ENCODE peak calls at places on chromosomes 4 and X, in nine cellular contexts. G, F, H, V, E, R, B, Z and Y are unnamed samples.

GRCh38 chr4:70623301-70623700 is 5.2 kb upstream of the ENAM start:
- DNase-seq in G (no peak), F (no peak), H (no peak), V (no peak), E (peak; percentile 23), R (no peak), B (no peak), Z (no peak), Y (no peak)

GRCh38 chrX:13658602-13659001 is 5.7 kb downstream of the TCEANC start:
- DNase-seq in G (no peak), F (no peak), H (no peak), V (peak; percentile 59), E (peak; percentile 59), R (peak; percentile 77), B (no peak), Z (peak; percentile 67), Y (no peak)

GRCh38 chr4:98601719-98602118 is 56.7 kb downstream of the TSPAN5 start:
- DNase-seq in G (no peak), F (no peak), H (no peak), V (peak; percentile 88), E (no peak), R (peak; percentile 67), B (no peak), Z (peak; percentile 53), Y (no peak)

GRCh38 chrX:19670854-19671620 is 155.7 kb upstream of the MAP3K15 start:
- DNase-seq in G (peak; percentile 44), F (peak; percentile 60), H (peak; percentile 22), V (peak; percentile 64), E (no peak), R (peak; percentile 80), B (peak; percentile 69), Z (peak; percentile 85), Y (no peak)

GRCh38 chr4:155819066-155819465 is 47.0 kb downstream of the ASIC5 start:
- DNase-seq in G (no peak), F (no peak), H (no peak), V (peak; percentile 64), E (no peak), R (peak; percentile 36), B (no peak), Z (no peak), Y (no peak)

GRCh38 chrX:38236901-38237615 is 16.4 kb upstream of the SRPX start:
- DNase-seq in G (no peak), F (no peak), H (no peak), V (no peak), E (no peak), R (no peak), B (no peak), Z (peak; percentile 16), Y (no peak)

GRCh38 chrX:129649268-129650182 is 5.2 kb downstream of the APLN start:
- DNase-seq in G (no peak), F (no peak), H (no peak), V (no peak), E (no peak), R (peak; percentile 28), B (no peak), Z (peak; percentile 80), Y (no peak)

GRCh38 chrX:46978341-46979291 is 66.4 kb downstream of the JADE3 start:
- DNase-seq in G (peak; percentile 81), F (peak; percentile 76), H (peak; percentile 59), V (peak; percentile 80), E (peak; percentile 59), R (peak; percentile 89), B (peak; percentile 81), Z (peak; percentile 68), Y (peak; percentile 16)

GRCh38 chr4:163166041-163166579 is 580 bp downstream of the NAF1 start:
- DNase-seq in G (peak; percentile 67), F (peak; percentile 50), H (peak; percentile 33), V (peak; percentile 56), E (peak; percentile 68), R (peak; percentile 47), B (peak; percentile 47), Z (peak; percentile 83), Y (peak; percentile 78)

GRCh38 chr4:38230821-38231583 is 270.8 kb downstream of the PTTG2 start:
- DNase-seq in G (no peak), F (no peak), H (no peak), V (no peak), E (no peak), R (no peak), B (no peak), Z (no peak), Y (no peak)

GRCh38 chr4:87299898-87300297 is 22.8 kb downstream of the HSD17B13 start:
- DNase-seq in G (no peak), F (no peak), H (no peak), V (no peak), E (no peak), R (no peak), B (no peak), Z (no peak), Y (no peak)

GRCh38 chr4:87298362-87298761 is 24.3 kb downstream of the HSD17B13 start:
- DNase-seq in G (no peak), F (no peak), H (no peak), V (no peak), E (no peak), R (no peak), B (no peak), Z (no peak), Y (no peak)
- H3K4me3 ChIP-seq in G (no peak overlapping the region), F (no peak overlapping the region), H (no peak overlapping the region), V (no peak overlapping the region), E (no peak overlapping the region), R (no peak overlapping the region), B (no peak overlapping the region), Z (no peak overlapping the region), Y (no peak overlapping the region)

GRCh38 chr4:68907230-68907629 is 44.4 kb downstream of the UGT2A3 start:
- DNase-seq in G (no peak), F (no peak), H (no peak), V (no peak), E (no peak), R (no peak), B (no peak), Z (no peak), Y (no peak)

GRCh38 chr4:68905598-68906237 is 45.9 kb downstream of the UGT2A3 start:
- DNase-seq in G (no peak), F (peak; percentile 56), H (no peak), V (peak; percentile 39), E (no peak), R (no peak), B (no peak), Z (no peak), Y (no peak)

GRCh38 chr4:68904786-68905185 is 46.8 kb downstream of the UGT2A3 start:
- DNase-seq in G (no peak), F (peak; percentile 63), H (no peak), V (peak; percentile 15), E (no peak), R (no peak), B (peak; percentile 25), Z (no peak), Y (no peak)

GRCh38 chr4:68907788-68908700 is 43.6 kb downstream of the UGT2A3 start:
- DNase-seq in G (no peak), F (no peak), H (no peak), V (no peak), E (no peak), R (no peak), B (no peak), Z (no peak), Y (no peak)

GRCh38 chr4:68906238-68907137 is 45.1 kb downstream of the UGT2A3 start:
- DNase-seq in G (no peak), F (peak; percentile 47), H (no peak), V (peak; percentile 30), E (no peak), R (no peak), B (no peak), Z (no peak), Y (no peak)
- H3K4me3 ChIP-seq in G (no peak overlapping the region), F (peak overlapping the region; percentile 26), H (peak overlapping the region; percentile 12), V (peak overlapping the region; percentile 39), E (no peak overlapping the region), R (no peak overlapping the region), B (peak overlapping the region; percentile 43), Z (no peak overlapping the region), Y (no peak overlapping the region)

DNA sequence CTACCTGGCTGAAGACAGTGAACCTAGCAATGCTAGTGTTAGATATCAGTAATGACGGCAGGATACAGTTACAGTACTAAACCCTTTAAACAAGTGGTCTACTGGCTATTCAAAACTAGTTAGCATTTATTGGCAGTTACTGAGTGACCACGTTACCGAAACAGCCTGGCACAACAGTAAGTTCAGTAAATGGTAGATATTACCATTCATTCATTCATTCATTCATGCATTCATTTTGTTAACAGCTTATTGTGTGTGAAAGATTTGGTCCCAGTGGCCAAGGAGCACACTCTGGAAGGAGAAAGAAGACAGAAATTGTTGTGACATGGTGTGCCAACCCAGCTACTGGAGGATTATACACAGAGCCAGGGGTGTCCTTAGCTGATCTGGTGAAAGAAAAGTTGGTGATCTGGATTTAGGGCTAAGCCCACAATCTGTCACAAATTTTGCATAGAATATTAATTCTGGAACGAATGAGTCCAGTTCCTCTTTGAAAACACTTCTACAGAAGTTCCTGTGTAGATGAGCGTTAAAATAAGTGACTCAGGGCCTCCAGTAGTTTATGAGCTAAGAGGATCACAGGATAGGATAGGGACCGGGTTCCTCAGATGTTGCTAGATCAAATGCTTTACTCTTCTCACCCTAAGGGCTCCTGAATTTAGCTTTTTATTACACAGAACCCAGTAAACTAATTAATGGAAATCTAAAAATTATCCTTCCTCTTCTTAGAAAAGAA is 179.1 kb downstream of the CBR4 start:
- DNase-seq in G (no peak), F (no peak), H (no peak), V (no peak), E (no peak), R (peak; percentile 57), B (no peak), Z (peak; percentile 53), Y (no peak)
- H3K4me3 ChIP-seq in G (no peak overlapping the region), F (peak overlapping the region; percentile 60), H (peak overlapping the region; percentile 89), V (no peak overlapping the region), E (no peak overlapping the region), R (no peak overlapping the region), B (peak overlapping the region; percentile 85), Z (peak overlapping the region; percentile 95), Y (no peak overlapping the region)

DNA sequence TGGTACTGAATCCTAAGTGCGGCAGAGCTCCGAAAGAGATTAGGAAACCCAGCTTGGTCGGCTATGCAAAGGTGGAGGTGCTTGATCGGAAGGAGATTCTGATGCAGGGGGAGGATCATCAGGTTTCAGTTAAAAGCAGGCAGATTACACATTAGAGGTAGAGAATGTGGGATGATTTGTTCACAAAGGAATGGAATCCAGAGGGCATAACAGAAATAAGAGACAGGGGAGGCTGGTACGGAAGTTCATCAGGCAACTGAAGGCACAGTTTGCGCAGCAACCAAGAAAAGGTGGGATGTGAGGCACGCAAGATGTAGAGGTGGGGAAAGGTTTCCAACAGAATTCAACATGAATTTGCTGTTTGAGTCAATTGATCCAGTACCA is 432 bp upstream of the ZNF330 start:
- DNase-seq in G (no peak), F (no peak), H (no peak), V (no peak), E (no peak), R (no peak), B (no peak), Z (peak; percentile 12), Y (no peak)
- H3K4me3 ChIP-seq in G (no peak overlapping the region), F (peak overlapping the region; percentile 98), H (peak overlapping the region; percentile 84), V (peak overlapping the region; percentile 84), E (peak overlapping the region; percentile 42), R (peak overlapping the region; percentile 13), B (peak overlapping the region; percentile 96), Z (peak overlapping the region; percentile 90), Y (peak overlapping the region; percentile 92)